ENCODE peak calls at places on chromosomes 11 and 22, in four cellular contexts. One of them, this sample, is unnamed.
A peak's percentile ranks its signal among the peaks of the same experiment; 100 is the strongest.

GRCh38 chr11:99865951-99866350 is 821.1 kb upstream of the ARHGAP42 start:
- DNase-seq in K562: no peak
- DNase-seq in IMR-90: no peak
- DNase-seq in GM12878: no peak
- DNase-seq in this sample: no peak

GRCh38 chr11:108970221-108970991 is 305.5 kb downstream of the DDX10 start:
- DNase-seq in K562: no peak
- DNase-seq in IMR-90: no peak
- DNase-seq in GM12878: no peak
- DNase-seq in this sample: no peak

GRCh38 chr11:48024635-48025071 is 44.3 kb downstream of the PTPRJ start:
- DNase-seq in K562: no peak
- DNase-seq in IMR-90: no peak
- DNase-seq in GM12878: no peak
- DNase-seq in this sample: no peak

GRCh38 chr11:94717667-94718066 is 50.5 kb upstream of the AMOTL1 start:
- DNase-seq in K562: no peak
- DNase-seq in IMR-90: no peak
- DNase-seq in GM12878: no peak
- DNase-seq in this sample: no peak

GRCh38 chr11:68584991-68585524 is 99.3 kb upstream of the GAL start:
- DNase-seq in K562: no peak
- DNase-seq in IMR-90: peak; percentile 6
- DNase-seq in GM12878: no peak
- DNase-seq in this sample: no peak

GRCh38 chr11:66157182-66157864 is 87.3 kb downstream of the PACS1 start:
- DNase-seq in K562: peak; percentile 39
- DNase-seq in IMR-90: peak; percentile 36
- DNase-seq in GM12878: no peak
- DNase-seq in this sample: peak; percentile 20

GRCh38 chr11:105589346-105589745 is 20.5 kb upstream of the GRIA4 start:
- DNase-seq in K562: no peak
- DNase-seq in IMR-90: peak; percentile 30
- DNase-seq in GM12878: no peak
- DNase-seq in this sample: no peak

GRCh38 chr11:34825670-34826383 is 90.4 kb downstream of the APIP start:
- DNase-seq in K562: peak; percentile 52
- DNase-seq in IMR-90: no peak
- DNase-seq in GM12878: no peak
- DNase-seq in this sample: no peak

GRCh38 chr11:123255909-123256308 is 60.9 kb upstream of the CLMP start:
- DNase-seq in K562: no peak
- DNase-seq in IMR-90: no peak
- DNase-seq in GM12878: no peak
- DNase-seq in this sample: no peak

GRCh38 chr11:76918941-76919386 is 58.2 kb downstream of the ACER3 start:
- DNase-seq in K562: peak; percentile 50
- DNase-seq in IMR-90: peak; percentile 78
- DNase-seq in GM12878: peak; percentile 19
- DNase-seq in this sample: peak; percentile 73

GRCh38 chr11:21142007-21142406 is 472.6 kb downstream of the NELL1 start:
- DNase-seq in K562: no peak
- DNase-seq in IMR-90: no peak
- DNase-seq in GM12878: no peak
- DNase-seq in this sample: no peak

GRCh38 chr11:2276999-2277328 is 6.6 kb upstream of the ASCL2 start:
- DNase-seq in K562: no peak
- DNase-seq in IMR-90: no peak
- DNase-seq in GM12878: no peak
- DNase-seq in this sample: no peak

GRCh38 chr22:41582694-41583093 is 6.9 kb downstream of the PMM1 start:
- DNase-seq in K562: no peak
- DNase-seq in IMR-90: no peak
- DNase-seq in GM12878: no peak
- DNase-seq in this sample: no peak

GRCh38 chr22:19940536-19941364 is 822 bp upstream of the COMT start:
- DNase-seq in K562: no peak
- DNase-seq in IMR-90: no peak
- DNase-seq in GM12878: no peak
- DNase-seq in this sample: no peak
- H3K27ac ChIP-seq in K562: peak overlapping the region; percentile 88
- H3K27ac ChIP-seq in IMR-90: peak overlapping the region; percentile 99
- H3K27ac ChIP-seq in GM12878: peak overlapping the region; percentile 91
- H3K27ac ChIP-seq in this sample: peak overlapping the region; percentile 84

GRCh38 chr22:42939941-42940653 is 74.9 kb downstream of the PACSIN2 start:
- DNase-seq in K562: no peak
- DNase-seq in IMR-90: peak; percentile 90
- DNase-seq in GM12878: no peak
- DNase-seq in this sample: peak; percentile 95
- TF ChIP-seq FOS in K562: no peak
- TF ChIP-seq FOS in IMR-90: peak; percentile 83
- TF ChIP-seq FOS in GM12878: no peak
- TF ChIP-seq FOS in this sample: peak; percentile 94

DNA sequence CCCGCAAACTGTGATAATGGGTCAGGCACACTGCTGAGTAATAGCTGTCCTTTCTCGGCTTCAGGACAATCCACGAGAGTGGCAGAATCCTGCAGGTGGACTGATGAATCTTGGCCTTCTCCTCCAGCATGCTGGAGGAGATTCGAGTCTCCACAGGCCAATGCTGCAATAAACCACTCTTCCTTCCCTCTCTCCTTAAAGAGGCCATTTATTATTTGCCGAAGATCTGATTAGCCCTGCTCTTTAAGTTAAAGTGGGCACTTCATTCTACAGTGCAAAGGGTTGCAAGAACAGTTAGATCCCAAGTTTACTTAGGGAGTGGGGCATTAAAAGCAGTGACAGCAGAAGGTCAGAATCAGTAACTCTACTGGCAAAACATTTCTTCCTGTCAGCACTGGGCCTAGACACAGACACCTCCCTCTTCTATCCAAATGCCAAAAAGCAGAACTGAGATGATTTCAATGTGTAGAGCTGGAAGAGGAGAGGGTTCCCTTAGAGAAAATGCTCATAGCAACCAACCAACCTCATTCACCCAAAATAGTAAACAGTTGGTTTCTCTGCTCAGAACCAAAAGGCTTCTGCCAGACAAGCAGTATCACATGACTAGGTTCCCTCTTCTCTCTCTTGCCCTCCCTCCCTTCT is 121.7 kb downstream of the SGSM3 start:
- DNase-seq in K562: no peak
- DNase-seq in IMR-90: peak; percentile 40
- DNase-seq in GM12878: peak; percentile 95
- DNase-seq in this sample: no peak
- H3K27ac ChIP-seq in K562: no peak overlapping the region
- H3K27ac ChIP-seq in IMR-90: peak overlapping the region; percentile 25
- H3K27ac ChIP-seq in GM12878: peak overlapping the region; percentile 56
- H3K27ac ChIP-seq in this sample: no peak overlapping the region

GRCh38 chr11:118666331-118666730 is 13.1 kb downstream of the TREH start:
- DNase-seq in K562: no peak
- DNase-seq in IMR-90: no peak
- DNase-seq in GM12878: no peak
- DNase-seq in this sample: no peak
- TF ChIP-seq FOS in K562: no peak
- TF ChIP-seq FOS in IMR-90: no peak
- TF ChIP-seq FOS in GM12878: no peak
- TF ChIP-seq FOS in this sample: no peak

GRCh38 chr11:11408436-11409221 is 55.6 kb upstream of the CSNK2A3 start:
- DNase-seq in K562: no peak
- DNase-seq in IMR-90: no peak
- DNase-seq in GM12878: no peak
- DNase-seq in this sample: no peak
- H3K27ac ChIP-seq in K562: no peak overlapping the region
- H3K27ac ChIP-seq in IMR-90: no peak overlapping the region
- H3K27ac ChIP-seq in GM12878: no peak overlapping the region
- H3K27ac ChIP-seq in this sample: no peak overlapping the region

GRCh38 chr11:8203980-8204379 is 35.2 kb upstream of the RIC3 start:
- DNase-seq in K562: no peak
- DNase-seq in IMR-90: no peak
- DNase-seq in GM12878: no peak
- DNase-seq in this sample: no peak

GRCh38 chr11:8205566-8205965 is 36.7 kb upstream of the RIC3 start:
- DNase-seq in K562: no peak
- DNase-seq in IMR-90: no peak
- DNase-seq in GM12878: no peak
- DNase-seq in this sample: no peak

GRCh38 chr11:8207080-8208000 is 38.5 kb upstream of the RIC3 start:
- DNase-seq in K562: no peak
- DNase-seq in IMR-90: peak; percentile 22
- DNase-seq in GM12878: no peak
- DNase-seq in this sample: no peak

GRCh38 chr11:8204596-8204995 is 35.8 kb upstream of the RIC3 start:
- DNase-seq in K562: no peak
- DNase-seq in IMR-90: no peak
- DNase-seq in GM12878: no peak
- DNase-seq in this sample: no peak

GRCh38 chr11:8206251-8207079 is 37.6 kb upstream of the RIC3 start:
- DNase-seq in K562: peak; percentile 87
- DNase-seq in IMR-90: no peak
- DNase-seq in GM12878: no peak
- DNase-seq in this sample: peak; percentile 95
- TF ChIP-seq FOS in K562: no peak
- TF ChIP-seq FOS in IMR-90: no peak
- TF ChIP-seq FOS in GM12878: no peak
- TF ChIP-seq FOS in this sample: no peak

GRCh38 chr22:33697640-33698039 is 222.6 kb downstream of the LARGE1 start:
- DNase-seq in K562: no peak
- DNase-seq in IMR-90: peak; percentile 59
- DNase-seq in GM12878: no peak
- DNase-seq in this sample: no peak

DNA sequence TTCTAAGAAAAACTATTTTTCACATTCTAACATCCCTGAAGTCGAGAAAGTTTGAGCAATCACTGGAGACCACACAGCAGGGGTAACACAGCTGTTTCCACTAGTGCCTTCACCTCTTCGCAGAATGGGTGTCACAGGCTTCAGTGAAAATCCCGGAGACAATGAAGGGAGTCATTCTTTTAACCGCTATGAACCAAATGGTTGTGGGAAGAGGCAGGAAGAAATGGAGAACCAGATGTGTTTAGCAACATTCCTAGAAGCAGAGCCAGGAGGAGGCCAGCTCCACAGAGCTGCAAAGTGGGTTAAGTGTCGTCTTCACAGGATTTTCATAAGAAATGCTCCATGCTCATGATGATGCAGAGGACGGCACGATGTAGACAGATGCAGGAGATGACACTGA is 221.1 kb downstream of the LARGE1 start:
- DNase-seq in K562: no peak
- DNase-seq in IMR-90: no peak
- DNase-seq in GM12878: no peak
- DNase-seq in this sample: no peak
- H3K27ac ChIP-seq in K562: no peak overlapping the region
- H3K27ac ChIP-seq in IMR-90: no peak overlapping the region
- H3K27ac ChIP-seq in GM12878: no peak overlapping the region
- H3K27ac ChIP-seq in this sample: no peak overlapping the region

GRCh38 chr22:36641902-36642640 is 61.5 kb downstream of the CACNG2 start:
- DNase-seq in K562: no peak
- DNase-seq in IMR-90: peak; percentile 36
- DNase-seq in GM12878: no peak
- DNase-seq in this sample: no peak
- TF ChIP-seq FOS in K562: no peak
- TF ChIP-seq FOS in IMR-90: no peak
- TF ChIP-seq FOS in GM12878: no peak
- TF ChIP-seq FOS in this sample: no peak

DNA sequence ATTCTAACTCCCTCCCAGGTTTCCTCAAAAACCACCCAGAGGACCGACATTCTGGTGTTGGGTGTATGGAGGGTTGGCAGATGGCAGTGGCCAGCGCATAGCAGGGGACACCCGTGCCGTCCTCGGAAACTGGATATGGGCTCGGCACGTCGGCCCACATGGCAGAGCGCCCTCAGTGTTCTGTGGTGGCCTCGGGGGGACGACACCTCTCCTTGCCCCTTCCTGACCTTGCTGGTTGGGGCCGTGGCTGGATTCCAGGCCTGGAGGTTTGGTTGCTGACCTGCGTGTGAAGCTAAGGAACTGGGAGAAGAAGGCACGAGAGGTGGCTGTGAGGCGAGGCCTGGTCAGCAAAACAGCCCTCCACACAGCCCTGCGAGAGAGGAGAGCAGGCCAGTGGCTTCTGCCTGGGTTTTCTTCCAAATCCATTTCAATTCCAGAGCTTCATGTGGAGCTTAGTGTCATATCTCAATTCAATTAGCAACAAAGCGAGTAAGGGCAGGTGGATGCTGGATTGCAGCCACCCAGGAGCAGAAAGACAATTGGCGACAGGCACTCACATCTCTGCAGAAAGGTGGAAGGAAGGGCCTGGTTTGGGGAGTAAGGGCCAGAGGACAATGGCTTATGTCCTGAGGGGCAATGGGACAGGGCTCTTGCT is 478.4 kb downstream of the BRD1 start:
- DNase-seq in K562: no peak
- DNase-seq in IMR-90: no peak
- DNase-seq in GM12878: no peak
- DNase-seq in this sample: no peak
- H3K27ac ChIP-seq in K562: no peak overlapping the region
- H3K27ac ChIP-seq in IMR-90: no peak overlapping the region
- H3K27ac ChIP-seq in GM12878: no peak overlapping the region
- H3K27ac ChIP-seq in this sample: no peak overlapping the region